ENCODE peak calls at places on chromosomes 1 and 21, in nine cellular contexts. H is iris pigment epithelial cell; N is activated CD4-positive, alpha-beta T cell treated with anti-CD3 and anti-CD28 coated beads, Interleukin-2, amount 50 U/mL, for 1 hour; Q is T-cell; J is stimulated activated CD4-positive, alpha-beta T cell treated with anti-CD3 and anti-CD28 coated beads, TNF-alpha, amount 100 ng/mL, for 24 hours; P is NCI-H1105; X is pulmonary artery endothelial cell; V is activated T-helper 2 cell treated with anti-CD3 and anti-CD28 coated beads, Interferon-gamma antibody, Interleukin-2, Interleukin-4, amounts not matched to agents 10 μg/mL and 5 μg/mL and 100 μg/mL, durations not matched to agents 14 hours and 24 hours and 36 hours; C is lower lobe of right lung. S is an unnamed sample.

GRCh38 chr1:55559802-55560201 is 344.6 kb upstream of the USP24 start:
- DNase-seq in N (no peak), P (no peak), H (no peak), V (no peak), J (no peak), Q (no peak), X (no peak), C (no peak), S (no peak)

GRCh38 chr1:41538741-41539415 is 54.4 kb upstream of the EDN2 start:
- DNase-seq in N (no peak), P (no peak), Q (no peak), V (no peak), C (peak), J (no peak), H (no peak), X (no peak), S (no peak)

GRCh38 chr1:14887936-14888335 is 265.6 kb upstream of the TMEM51 start:
- DNase-seq in V (no peak), Q (no peak), N (no peak), X (no peak), P (no peak), J (no peak), H (no peak), C (no peak), S (no peak)

GRCh38 chr1:17013598-17014320 is 2.0 kb upstream of the ATP13A2 start:
- DNase-seq in X (no peak), V (no peak), C (peak), J (no peak), H (no peak), N (no peak), Q (no peak), P (no peak), S (no peak)

GRCh38 chr1:10816233-10816632 is 19.8 kb upstream of the CASZ1 start:
- DNase-seq in C (no peak), J (no peak), N (no peak), X (no peak), V (no peak), H (no peak), Q (no peak), P (no peak), S (no peak)

GRCh38 chr1:239987103-239987745 is 104.5 kb upstream of the FMN2 start:
- DNase-seq in X (no peak), J (no peak), H (peak), N (peak), V (no peak), C (peak), Q (no peak), P (no peak), S (no peak)

GRCh38 chr1:8218351-8219092 is 99.4 kb upstream of the SLC45A1 start:
- DNase-seq in Q (no peak), N (no peak), P (no peak), H (peak), J (no peak), C (no peak), V (no peak), X (no peak), S (no peak)

GRCh38 chr1:221709854-221710253 is 32.0 kb downstream of the DUSP10 start:
- DNase-seq in J (no peak), Q (no peak), N (no peak), V (no peak), H (no peak), X (no peak), C (no peak), P (no peak), S (no peak)

GRCh38 chr1:55970711-55971110 is 608.7 kb downstream of the PLPP3 start:
- DNase-seq in C (no peak), J (no peak), P (no peak), H (peak), X (no peak), V (no peak), N (no peak), Q (no peak), S (no peak)

GRCh38 chr1:84698151-84698651 is 7.9 kb upstream of the SSX2IP start:
- DNase-seq in Q (no peak), V (no peak), J (no peak), C (no peak), N (no peak), H (peak), X (peak), P (no peak), S (no peak)

GRCh38 chr21:38804617-38805281 is 980 bp upstream of the ETS2 start:
- DNase-seq in C (peak), P (peak), X (no peak), V (no peak), N (no peak), H (peak), J (peak), Q (peak), S (peak)

GRCh38 chr21:42313501-42313969 is 1.7 kb downstream of the TFF3 start:
- DNase-seq in X (no peak), Q (no peak), C (no peak), P (peak), H (no peak), J (no peak), V (no peak), N (no peak), S (no peak)

GRCh38 chr1:60342569-60342968 is 269.0 kb upstream of the C1orf87 start:
- DNase-seq in H (no peak), P (no peak), X (no peak), N (no peak), V (no peak), Q (no peak), C (no peak), J (no peak), S (no peak)

GRCh38 chr1:45493116-45493697 is 2.2 kb upstream of the TESK2 start:
- DNase-seq in P (peak), V (peak), Q (peak), H (peak), C (no peak), X (peak), N (peak), J (no peak), S (peak)

GRCh38 chr1:220767312-220768126 is 19.2 kb upstream of the MTARC1 start:
- DNase-seq in H (peak), N (no peak), X (no peak), V (no peak), J (no peak), Q (no peak), P (no peak), C (no peak), S (no peak)

GRCh38 chr1:46102769-46103476 is 29.5 kb downstream of the PIK3R3 start:
- DNase-seq in N (no peak), J (no peak), P (no peak), H (peak), V (no peak), X (no peak), Q (no peak), C (no peak), S (no peak)

GRCh38 chr1:62052946-62053345 is 141.7 kb upstream of the L1TD1 start:
- DNase-seq in V (no peak), J (no peak), Q (no peak), P (no peak), C (no peak), H (no peak), N (no peak), X (no peak), S (no peak)

GRCh38 chr1:205791568-205792180 is 16.4 kb upstream of the RAB29 start:
- DNase-seq in P (peak), X (no peak), Q (peak), H (peak), N (peak), V (peak), J (no peak), C (peak), S (peak)

GRCh38 chr1:54818461-54819194 is 17.5 kb upstream of the TTC22 start:
- DNase-seq in Q (no peak), N (no peak), C (no peak), P (no peak), H (no peak), J (no peak), V (no peak), X (no peak), S (no peak)

GRCh38 chr1:241105118-241105517 is 251.9 kb downstream of the RGS7 start:
- DNase-seq in J (no peak), H (no peak), N (no peak), V (no peak), P (no peak), X (no peak), Q (no peak), C (no peak), S (no peak)

GRCh38 chr21:26124421-26124833 is 46.1 kb downstream of the APP start:
- DNase-seq in N (no peak), J (no peak), Q (no peak), C (no peak), V (no peak), H (peak), P (no peak), X (no peak), S (no peak)

GRCh38 chr1:47786301-47786700 is 210.9 kb downstream of the TRABD2B start:
- DNase-seq in Q (no peak), H (no peak), X (no peak), V (no peak), C (no peak), P (no peak), N (no peak), J (no peak), S (no peak)

GRCh38 chr1:110548381-110548780 is 29.4 kb upstream of the KCNA10 start:
- DNase-seq in N (no peak), H (peak), X (no peak), V (no peak), C (no peak), J (no peak), Q (no peak), P (no peak), S (no peak)

GRCh38 chr21:43854773-43855633 is 10.0 kb upstream of the AGPAT3 start:
- DNase-seq in N (no peak), C (peak), Q (no peak), V (peak), P (no peak), X (no peak), J (no peak), H (no peak), S (peak)

GRCh38 chr1:159918041-159918917 is 7.0 kb downstream of the TAGLN2 start:
- DNase-seq in V (no peak), P (no peak), Q (no peak), H (no peak), X (no peak), C (no peak), J (no peak), N (no peak), S (no peak)

S was measured in activated T-helper 1 cell treated with anti-CD3 and anti-CD28 coated beads, Interleukin-12 subunit alpha, Interleukin-12 subunit beta, Interleukin-2, Interleukin-4 antibody, amounts not matched to agents 30 ng/mL and 10 ng/mL and 1 ng/mL, durations not matched to agents 14 hours and 24 hours and 36 hours.